ENCODE peak calls at places on chromosomes 7 and 10, in six cellular contexts. X, C, G, P, Z and R are unnamed samples.

GRCh38 chr7:98423043-98423442 is 22.2 kb upstream of the BAIAP2L1 start:
- DNase-seq in X (no peak), C (no peak), G (no peak), P (peak; percentile 58), Z (no peak), R (no peak)

GRCh38 chr10:116524736-116525135 is 21.0 kb upstream of the PNLIP start:
- DNase-seq in X (no peak), C (no peak), G (no peak), P (no peak), Z (no peak), R (no peak)

GRCh38 chr7:152674860-152675760 is 831 bp downstream of the XRCC2 start:
- DNase-seq in X (no peak), C (no peak), G (no peak), P (no peak), Z (no peak), R (peak; percentile 14)

GRCh38 chr7:105102557-105103352 is 88.8 kb downstream of the KMT2E start:
- DNase-seq in X (no peak), C (no peak), G (no peak), P (no peak), Z (no peak), R (peak; percentile 20)

GRCh38 chr10:11610855-11611247 is 599 bp downstream of the USP6NL start:
- DNase-seq in X (no peak), C (no peak), G (no peak), P (peak; percentile 59), Z (no peak), R (peak; percentile 70)

GRCh38 chr7:134366481-134366880 is 49.8 kb upstream of the SLC35B4 start:
- DNase-seq in X (no peak), C (no peak), G (no peak), P (no peak), Z (no peak), R (peak; percentile 16)

GRCh38 chr7:127792528-127793342 is 140.7 kb downstream of the SND1 start:
- DNase-seq in X (no peak), C (no peak), G (no peak), P (no peak), Z (no peak), R (no peak)

GRCh38 chr7:95628831-95629439 is 32.6 kb upstream of the PDK4 start:
- DNase-seq in X (no peak), C (peak; percentile 44), G (no peak), P (peak; percentile 87), Z (no peak), R (peak; percentile 65)

GRCh38 chr7:128913856-128914565 is 3.5 kb upstream of the KCP start:
- DNase-seq in X (no peak), C (no peak), G (no peak), P (no peak), Z (no peak), R (no peak)

GRCh38 chr7:123096976-123097375 is 101.5 kb upstream of the TAS2R16 start:
- DNase-seq in X (no peak), C (no peak), G (no peak), P (no peak), Z (no peak), R (no peak)

GRCh38 chr7:142355328-142355727 is 97.5 kb upstream of the PRSS58 start:
- DNase-seq in X (no peak), C (peak; percentile 71), G (no peak), P (no peak), Z (peak; percentile 24), R (peak; percentile 38)

GRCh38 chr7:2817456-2817855 is 26.7 kb downstream of the GNA12 start:
- DNase-seq in X (no peak), C (no peak), G (no peak), P (no peak), Z (no peak), R (no peak)

GRCh38 chr7:25391295-25391861 is 163.1 kb upstream of the NPVF start:
- DNase-seq in X (no peak), C (no peak), G (no peak), P (peak; percentile 74), Z (no peak), R (peak; percentile 67)

GRCh38 chr7:156156734-156157408 is 344.6 kb upstream of the SHH start:
- DNase-seq in X (no peak), C (no peak), G (no peak), P (peak; percentile 10), Z (no peak), R (peak; percentile 1)

GRCh38 chr7:70053421-70053820 is 455.1 kb downstream of the AUTS2 start:
- DNase-seq in X (no peak), C (no peak), G (no peak), P (no peak), Z (no peak), R (peak; percentile 34)

GRCh38 chr10:77011823-77012566 is 625.6 kb downstream of the KCNMA1 start:
- DNase-seq in X (no peak), C (no peak), G (no peak), P (no peak), Z (no peak), R (no peak)

GRCh38 chr10:112639291-112639690 is 192.3 kb downstream of the VTI1A start:
- DNase-seq in X (no peak), C (no peak), G (no peak), P (no peak), Z (no peak), R (no peak)

GRCh38 chr7:21480693-21481403 is 53.0 kb downstream of the SP4 start:
- DNase-seq in X (no peak), C (no peak), G (no peak), P (no peak), Z (no peak), R (no peak)

GRCh38 chr7:132154695-132155471 is 421.4 kb downstream of the PLXNA4 start:
- DNase-seq in X (no peak), C (no peak), G (no peak), P (no peak), Z (no peak), R (no peak)

GRCh38 chr10:22599048-22599561 is 115.3 kb downstream of the PIP4K2A start:
- DNase-seq in X (no peak), C (no peak), G (no peak), P (peak; percentile 73), Z (peak; percentile 52), R (peak; percentile 76)

GRCh38 chr10:46234026-46234425 is 52.8 kb upstream of the ANTXRL start:
- DNase-seq in X (no peak), C (no peak), G (no peak), P (no peak), Z (no peak), R (no peak)

GRCh38 chr7:31368620-31369019 is 28.1 kb upstream of the NEUROD6 start:
- DNase-seq in X (no peak), C (no peak), G (no peak), P (no peak), Z (no peak), R (no peak)

GRCh38 chr10:110016037-110016436 is 8.3 kb downstream of the ADD3 start:
- DNase-seq in X (no peak), C (no peak), G (no peak), P (peak; percentile 60), Z (no peak), R (no peak)

GRCh38 chr10:69633673-69634635 is 3.9 kb downstream of the FAM241B start:
- DNase-seq in X (no peak), C (no peak), G (no peak), P (no peak), Z (no peak), R (no peak)

GRCh38 chr10:77111611-77112550 is 525.7 kb downstream of the KCNMA1 start:
- DNase-seq in X (no peak), C (peak; percentile 68), G (no peak), P (peak; percentile 87), Z (peak; percentile 53), R (peak; percentile 82)

GRCh38 chr10:29649561-29650551 is 15.1 kb upstream of the SVIL start:
- DNase-seq in X (no peak), C (no peak), G (no peak), P (peak; percentile 91), Z (no peak), R (peak; percentile 80)

GRCh38 chr10:62354941-62355340 is 19.2 kb upstream of the ZNF365 start:
- DNase-seq in X (no peak), C (no peak), G (no peak), P (peak; percentile 15), Z (peak; percentile 48), R (no peak)

GRCh38 chr7:106817098-106817497 is 48.0 kb upstream of the PIK3CG start:
- DNase-seq in X (no peak), C (no peak), G (no peak), P (no peak), Z (no peak), R (no peak)

GRCh38 chr7:158818325-158819213 is 10.7 kb downstream of the ESYT2 start:
- DNase-seq in X (peak; percentile 80), C (peak; percentile 91), G (peak; percentile 22), P (peak; percentile 98), Z (peak; percentile 91), R (peak; percentile 93)
- H3K4me3 ChIP-seq in X (peak overlapping the region; percentile 61), C (peak overlapping the region; percentile 38), G (peak overlapping the region; percentile 15), P (peak overlapping the region; percentile 41), Z (peak overlapping the region; percentile 40), R (peak overlapping the region; percentile 73)

GRCh38 chr7:27141591-27142561 is 1.6 kb downstream of the HOXA5 start:
- DNase-seq in X (no peak), C (no peak), G (no peak), P (no peak), Z (no peak), R (no peak)
- H3K4me3 ChIP-seq in X (peak overlapping the region; percentile 84), C (peak overlapping the region; percentile 32), G (peak overlapping the region; percentile 89), P (peak overlapping the region; percentile 5), Z (no peak overlapping the region), R (peak overlapping the region; percentile 82)

GRCh38 chr7:20438248-20438647 is 107.5 kb downstream of the ITGB8 start:
- DNase-seq in X (no peak), C (no peak), G (no peak), P (no peak), Z (no peak), R (no peak)
- H3K4me3 ChIP-seq in X (no peak overlapping the region), C (no peak overlapping the region), G (no peak overlapping the region), P (no peak overlapping the region), Z (no peak overlapping the region), R (no peak overlapping the region)

GRCh38 chr10:92756233-92757065 is 66.7 kb downstream of the HHEX start:
- DNase-seq in X (no peak), C (no peak), G (no peak), P (peak; percentile 46), Z (no peak), R (no peak)
- H3K4me3 ChIP-seq in X (peak overlapping the region; percentile 8), C (no peak overlapping the region), G (no peak overlapping the region), P (no peak overlapping the region), Z (no peak overlapping the region), R (peak overlapping the region; percentile 21)

GRCh38 chr10:132187421-132188138 is 832 bp downstream of the DPYSL4 start:
- DNase-seq in X (no peak), C (no peak), G (no peak), P (no peak), Z (no peak), R (peak; percentile 40)

GRCh38 chr10:132186488-132187413 is at the start of gene DPYSL4:
- DNase-seq in X (no peak), C (no peak), G (no peak), P (no peak), Z (no peak), R (peak; percentile 71)

GRCh38 chr10:132184816-132185593 is 1.7 kb upstream of the DPYSL4 start:
- DNase-seq in X (no peak), C (no peak), G (no peak), P (no peak), Z (no peak), R (no peak)

GRCh38 chr10:132188331-132188730 is 1.6 kb downstream of the DPYSL4 start:
- DNase-seq in X (no peak), C (no peak), G (no peak), P (no peak), Z (no peak), R (no peak)

GRCh38 chr10:132185601-132186487 is 904 bp upstream of the DPYSL4 start:
- DNase-seq in X (no peak), C (no peak), G (no peak), P (peak; percentile 43), Z (no peak), R (peak; percentile 59)
- H3K4me3 ChIP-seq in X (peak overlapping the region; percentile 61), C (peak overlapping the region; percentile 42), G (peak overlapping the region; percentile 46), P (no peak overlapping the region), Z (no peak overlapping the region), R (peak overlapping the region; percentile 56)